ENCODE peak calls at places on chromosomes 7 and 10, in seven cellular contexts. One of them, this sample, is unnamed.

GRCh38 chr7:1087952-1088920 is at the start of gene GPER1:
- DNase-seq in GM23338: peak; percentile 37
- DNase-seq in HCT116: peak; percentile 12
- DNase-seq in upper lobe of left lung: peak; percentile 54
- DNase-seq in HepG2: peak; percentile 74
- DNase-seq in Panc1: no peak
- DNase-seq in suprapubic skin: no peak
- DNase-seq in this sample: peak; percentile 86

GRCh38 chr10:121617176-121617575 is 18.9 kb upstream of the FGFR2 start:
- DNase-seq in GM23338: no peak
- DNase-seq in HCT116: no peak
- DNase-seq in upper lobe of left lung: no peak
- DNase-seq in HepG2: no peak
- DNase-seq in Panc1: no peak
- DNase-seq in suprapubic skin: no peak
- DNase-seq in this sample: no peak

GRCh38 chr7:26531926-26532325 is 240.3 kb downstream of the SNX10 start:
- DNase-seq in GM23338: no peak
- DNase-seq in HCT116: no peak
- DNase-seq in upper lobe of left lung: no peak
- DNase-seq in HepG2: no peak
- DNase-seq in Panc1: no peak
- DNase-seq in suprapubic skin: no peak
- DNase-seq in this sample: no peak

GRCh38 chr7:42945821-42946615 is 13.8 kb downstream of the MRPL32 start:
- DNase-seq in GM23338: no peak
- DNase-seq in HCT116: no peak
- DNase-seq in upper lobe of left lung: no peak
- DNase-seq in HepG2: no peak
- DNase-seq in Panc1: no peak
- DNase-seq in suprapubic skin: no peak
- DNase-seq in this sample: no peak

GRCh38 chr10:79292789-79293746 is 54.2 kb upstream of the PPIF start:
- DNase-seq in GM23338: peak; percentile 66
- DNase-seq in HCT116: no peak
- DNase-seq in upper lobe of left lung: peak; percentile 55
- DNase-seq in HepG2: peak; percentile 18
- DNase-seq in Panc1: no peak
- DNase-seq in suprapubic skin: no peak
- DNase-seq in this sample: no peak

GRCh38 chr7:1809601-1810258 is 139.7 kb downstream of the ELFN1 start:
- DNase-seq in GM23338: no peak
- DNase-seq in HCT116: no peak
- DNase-seq in upper lobe of left lung: no peak
- DNase-seq in HepG2: no peak
- DNase-seq in Panc1: no peak
- DNase-seq in suprapubic skin: peak; percentile 71
- DNase-seq in this sample: no peak

GRCh38 chr7:1497293-1497927 is 6.8 kb downstream of the INTS1 start:
- DNase-seq in GM23338: no peak
- DNase-seq in HCT116: no peak
- DNase-seq in upper lobe of left lung: no peak
- DNase-seq in HepG2: no peak
- DNase-seq in Panc1: no peak
- DNase-seq in suprapubic skin: no peak
- DNase-seq in this sample: no peak

GRCh38 chr7:64183126-64183742 is 23.8 kb upstream of the ZNF735 start:
- DNase-seq in GM23338: peak; percentile 19
- DNase-seq in HCT116: no peak
- DNase-seq in upper lobe of left lung: no peak
- DNase-seq in HepG2: no peak
- DNase-seq in Panc1: no peak
- DNase-seq in suprapubic skin: no peak
- DNase-seq in this sample: no peak

DNA sequence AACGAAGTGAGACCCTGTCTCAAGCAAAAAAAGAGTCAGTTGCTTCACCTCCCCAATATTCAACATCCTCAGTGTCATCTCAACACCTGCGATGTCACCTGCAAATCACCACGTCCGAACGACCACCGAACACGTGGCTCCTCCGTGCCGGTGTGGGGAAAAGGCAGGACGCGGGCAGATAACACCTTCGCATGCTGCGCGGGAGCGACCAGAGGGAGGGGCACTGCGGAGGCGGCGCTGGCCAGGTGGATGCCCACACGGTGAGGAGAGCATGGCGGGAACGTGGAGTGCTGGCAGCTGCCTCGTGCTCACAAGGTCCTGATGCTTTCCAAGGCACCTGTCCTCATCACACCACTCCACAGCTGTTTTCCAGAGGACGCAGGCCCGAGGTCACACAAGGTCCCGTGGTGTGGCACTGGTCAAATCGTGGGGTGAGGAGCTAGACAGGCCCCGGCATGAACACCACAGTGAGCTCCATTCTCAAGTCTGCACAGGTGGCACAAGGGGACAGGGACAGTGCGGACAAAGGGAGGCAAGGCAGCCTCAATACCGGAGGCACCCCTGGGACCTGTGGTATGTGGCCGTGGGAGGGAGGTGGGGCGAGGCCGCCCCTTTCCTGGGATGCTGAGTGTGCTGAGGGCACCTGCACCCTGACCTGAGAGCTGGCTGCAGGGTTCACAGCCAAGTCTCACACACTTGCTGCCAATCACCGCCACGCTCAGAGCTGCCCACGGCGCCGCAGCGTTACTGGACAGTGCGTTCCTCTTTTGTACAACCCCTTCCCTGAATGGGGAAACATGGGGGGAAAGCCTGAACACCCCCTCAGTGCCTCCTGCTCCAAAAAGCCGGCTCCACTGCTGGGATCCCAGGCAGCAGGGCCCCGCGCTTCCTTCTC is 13.0 kb downstream of the TUBGCP2 start:
- DNase-seq in GM23338: no peak
- DNase-seq in HCT116: no peak
- DNase-seq in upper lobe of left lung: no peak
- DNase-seq in HepG2: no peak
- DNase-seq in Panc1: no peak
- DNase-seq in suprapubic skin: no peak
- DNase-seq in this sample: no peak
- TF ChIP-seq POLR2AphosphoS5 in GM23338: no peak
- TF ChIP-seq POLR2AphosphoS5 in HCT116: no peak
- TF ChIP-seq POLR2AphosphoS5 in upper lobe of left lung: no peak
- TF ChIP-seq POLR2AphosphoS5 in HepG2: no peak
- TF ChIP-seq POLR2AphosphoS5 in Panc1: no peak
- TF ChIP-seq POLR2AphosphoS5 in suprapubic skin: no peak
- TF ChIP-seq POLR2AphosphoS5 in this sample: no peak

DNA sequence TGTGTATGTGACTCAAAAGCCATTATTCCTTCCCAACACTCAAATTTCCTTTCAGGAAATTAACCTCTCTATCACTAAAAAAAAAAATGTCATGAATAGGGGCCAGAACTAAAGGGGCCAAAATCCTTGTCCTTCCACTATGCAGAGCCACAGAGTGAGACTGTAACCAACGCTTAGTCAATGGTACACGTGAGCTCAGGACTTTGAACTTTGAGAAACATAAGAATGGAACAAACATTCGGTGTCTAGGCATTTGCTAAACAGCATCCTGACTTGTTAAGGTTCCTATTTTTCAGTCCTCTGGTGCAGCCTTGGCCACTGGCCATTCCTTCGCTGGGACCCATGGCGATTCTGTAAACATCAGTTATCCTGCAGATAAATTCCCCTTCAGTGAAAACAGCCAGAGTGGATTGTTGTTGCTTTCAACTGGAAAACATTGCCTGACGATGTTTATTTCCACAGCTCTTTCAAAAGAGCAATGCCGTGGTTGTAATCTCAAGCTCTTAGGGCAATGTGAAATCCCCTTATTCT is 266.8 kb downstream of the SORCS1 start:
- DNase-seq in GM23338: no peak
- DNase-seq in HCT116: no peak
- DNase-seq in upper lobe of left lung: no peak
- DNase-seq in HepG2: no peak
- DNase-seq in Panc1: no peak
- DNase-seq in suprapubic skin: no peak
- DNase-seq in this sample: peak; percentile 41
- H3K4me1 ChIP-seq in GM23338: no peaks in the 10 kb centered on the region
- H3K4me1 ChIP-seq in HCT116: no peaks in the 10 kb centered on the region
- H3K4me1 ChIP-seq in upper lobe of left lung: no peaks in the 10 kb centered on the region
- H3K4me1 ChIP-seq in HepG2: no peaks in the 10 kb centered on the region
- H3K4me1 ChIP-seq in Panc1: no peaks in the 10 kb centered on the region
- H3K4me1 ChIP-seq in suprapubic skin: no peaks in the 10 kb centered on the region
- H3K4me1 ChIP-seq in this sample: no peaks in the 10 kb centered on the region

GRCh38 chr7:100878013-100878412 is 3.1 kb downstream of the SRRT start:
- DNase-seq in GM23338: no peak
- DNase-seq in HCT116: no peak
- DNase-seq in upper lobe of left lung: no peak
- DNase-seq in HepG2: no peak
- DNase-seq in Panc1: no peak
- DNase-seq in suprapubic skin: no peak
- DNase-seq in this sample: no peak
- H3K4me3 ChIP-seq in GM23338: no peak overlapping the region
- H3K4me3 ChIP-seq in HCT116: no peak overlapping the region
- H3K4me3 ChIP-seq in upper lobe of left lung: no peak overlapping the region
- H3K4me3 ChIP-seq in HepG2: no peak overlapping the region
- H3K4me3 ChIP-seq in Panc1: no peak overlapping the region
- H3K4me3 ChIP-seq in suprapubic skin: no peak overlapping the region
- H3K4me3 ChIP-seq in this sample: no peak overlapping the region

GRCh38 chr10:13162013-13162364 is 631 bp downstream of the MCM10 start:
- DNase-seq in GM23338: no peak
- DNase-seq in HCT116: no peak
- DNase-seq in upper lobe of left lung: no peak
- DNase-seq in HepG2: no peak
- DNase-seq in Panc1: no peak
- DNase-seq in suprapubic skin: no peak
- DNase-seq in this sample: no peak

GRCh38 chr10:13160934-13161266 is 458 bp upstream of the MCM10 start:
- DNase-seq in GM23338: no peak
- DNase-seq in HCT116: no peak
- DNase-seq in upper lobe of left lung: no peak
- DNase-seq in HepG2: no peak
- DNase-seq in Panc1: no peak
- DNase-seq in suprapubic skin: no peak
- DNase-seq in this sample: no peak

GRCh38 chr10:13158401-13158800 is 3.0 kb upstream of the MCM10 start:
- DNase-seq in GM23338: no peak
- DNase-seq in HCT116: no peak
- DNase-seq in upper lobe of left lung: no peak
- DNase-seq in HepG2: no peak
- DNase-seq in Panc1: no peak
- DNase-seq in suprapubic skin: no peak
- DNase-seq in this sample: no peak

GRCh38 chr10:13163859-13164258 is 2.5 kb downstream of the MCM10 start:
- DNase-seq in GM23338: no peak
- DNase-seq in HCT116: no peak
- DNase-seq in upper lobe of left lung: no peak
- DNase-seq in HepG2: no peak
- DNase-seq in Panc1: no peak
- DNase-seq in suprapubic skin: no peak
- DNase-seq in this sample: no peak

GRCh38 chr10:13161267-13162012 is at the start of gene MCM10:
- DNase-seq in GM23338: peak; percentile 100
- DNase-seq in HCT116: peak; percentile 99
- DNase-seq in upper lobe of left lung: peak; percentile 98
- DNase-seq in HepG2: peak; percentile 98
- DNase-seq in Panc1: peak; percentile 92
- DNase-seq in suprapubic skin: peak; percentile 98
- DNase-seq in this sample: peak; percentile 99
- TF ChIP-seq POLR2AphosphoS5 in GM23338: peak; percentile 65
- TF ChIP-seq POLR2AphosphoS5 in HCT116: peak; percentile 70
- TF ChIP-seq POLR2AphosphoS5 in upper lobe of left lung: peak; percentile 62
- TF ChIP-seq POLR2AphosphoS5 in HepG2: peak; percentile 37
- TF ChIP-seq POLR2AphosphoS5 in Panc1: no peak
- TF ChIP-seq POLR2AphosphoS5 in suprapubic skin: peak; percentile 57
- TF ChIP-seq POLR2AphosphoS5 in this sample: peak; percentile 44

GRCh38 chr10:970311-971149 is 17.7 kb upstream of the GTPBP4 start:
- DNase-seq in GM23338: no peak
- DNase-seq in HCT116: no peak
- DNase-seq in upper lobe of left lung: peak; percentile 68
- DNase-seq in HepG2: peak; percentile 93
- DNase-seq in Panc1: no peak
- DNase-seq in suprapubic skin: no peak
- DNase-seq in this sample: no peak

GRCh38 chr10:968546-969199 is 19.6 kb upstream of the GTPBP4 start:
- DNase-seq in GM23338: no peak
- DNase-seq in HCT116: no peak
- DNase-seq in upper lobe of left lung: no peak
- DNase-seq in HepG2: no peak
- DNase-seq in Panc1: no peak
- DNase-seq in suprapubic skin: no peak
- DNase-seq in this sample: no peak

GRCh38 chr10:971613-972012 is 16.6 kb upstream of the GTPBP4 start:
- DNase-seq in GM23338: no peak
- DNase-seq in HCT116: no peak
- DNase-seq in upper lobe of left lung: peak; percentile 71
- DNase-seq in HepG2: peak; percentile 38
- DNase-seq in Panc1: no peak
- DNase-seq in suprapubic skin: no peak
- DNase-seq in this sample: peak; percentile 18

GRCh38 chr10:971150-971542 is 17.1 kb upstream of the GTPBP4 start:
- DNase-seq in GM23338: no peak
- DNase-seq in HCT116: no peak
- DNase-seq in upper lobe of left lung: peak; percentile 67
- DNase-seq in HepG2: no peak
- DNase-seq in Panc1: no peak
- DNase-seq in suprapubic skin: no peak
- DNase-seq in this sample: no peak

GRCh38 chr10:969473-970150 is 18.6 kb upstream of the GTPBP4 start:
- DNase-seq in GM23338: peak; percentile 46
- DNase-seq in HCT116: no peak
- DNase-seq in upper lobe of left lung: no peak
- DNase-seq in HepG2: peak; percentile 45
- DNase-seq in Panc1: no peak
- DNase-seq in suprapubic skin: no peak
- DNase-seq in this sample: no peak
- H3K4me1 ChIP-seq in GM23338: no peaks in the 10 kb centered on the region
- H3K4me1 ChIP-seq in HCT116: no peaks in the 10 kb centered on the region
- H3K4me1 ChIP-seq in upper lobe of left lung: peaks cover 51% of the 10 kb centered on the region
- H3K4me1 ChIP-seq in HepG2: peaks cover 73% of the 10 kb centered on the region
- H3K4me1 ChIP-seq in Panc1: no peaks in the 10 kb centered on the region
- H3K4me1 ChIP-seq in suprapubic skin: peaks cover 5% of the 10 kb centered on the region
- H3K4me1 ChIP-seq in this sample: peaks cover 3% of the 10 kb centered on the region

GRCh38 chr7:149427893-149428292 is 33.0 kb downstream of the ZNF777 start:
- DNase-seq in GM23338: no peak
- DNase-seq in HCT116: no peak
- DNase-seq in upper lobe of left lung: no peak
- DNase-seq in HepG2: no peak
- DNase-seq in Panc1: no peak
- DNase-seq in suprapubic skin: no peak
- DNase-seq in this sample: no peak

GRCh38 chr7:149432121-149432691 is 28.7 kb downstream of the ZNF777 start:
- DNase-seq in GM23338: peak; percentile 48
- DNase-seq in HCT116: no peak
- DNase-seq in upper lobe of left lung: no peak
- DNase-seq in HepG2: no peak
- DNase-seq in Panc1: no peak
- DNase-seq in suprapubic skin: no peak
- DNase-seq in this sample: no peak

GRCh38 chr7:149430197-149430596 is 30.7 kb downstream of the ZNF777 start:
- DNase-seq in GM23338: no peak
- DNase-seq in HCT116: no peak
- DNase-seq in upper lobe of left lung: no peak
- DNase-seq in HepG2: no peak
- DNase-seq in Panc1: no peak
- DNase-seq in suprapubic skin: no peak
- DNase-seq in this sample: no peak

GRCh38 chr7:149433124-149433523 is 27.7 kb downstream of the ZNF777 start:
- DNase-seq in GM23338: no peak
- DNase-seq in HCT116: no peak
- DNase-seq in upper lobe of left lung: no peak
- DNase-seq in HepG2: no peak
- DNase-seq in Panc1: no peak
- DNase-seq in suprapubic skin: no peak
- DNase-seq in this sample: no peak

GRCh38 chr7:149431486-149432120 is 29.3 kb downstream of the ZNF777 start:
- DNase-seq in GM23338: peak; percentile 77
- DNase-seq in HCT116: no peak
- DNase-seq in upper lobe of left lung: no peak
- DNase-seq in HepG2: no peak
- DNase-seq in Panc1: no peak
- DNase-seq in suprapubic skin: no peak
- DNase-seq in this sample: no peak
- H3K4me3 ChIP-seq in GM23338: peak overlapping the region; percentile 59
- H3K4me3 ChIP-seq in HCT116: no peak overlapping the region
- H3K4me3 ChIP-seq in upper lobe of left lung: no peak overlapping the region
- H3K4me3 ChIP-seq in HepG2: no peak overlapping the region
- H3K4me3 ChIP-seq in Panc1: no peak overlapping the region
- H3K4me3 ChIP-seq in suprapubic skin: no peak overlapping the region
- H3K4me3 ChIP-seq in this sample: no peak overlapping the region

This sample was measured in transverse colon.